ENCODE peak calls at places on chromosomes 3 and 15, in seven cellular contexts. L is adrenal gland, Y is tibial nerve, T is cardiac fibroblast, J is fibroblast of lung, N is suprapubic skin, R is gastrocnemius medialis. Q is an unnamed sample.

GRCh38 chr15:28987337-28987736 is 101.6 kb downstream of the APBA2 start:
- DNase-seq in L (no peak), Y (no peak), T (no peak), J (no peak), N (no peak), R (no peak), Q (no peak)

GRCh38 chr3:136787226-136787793 is 31.6 kb upstream of the SLC35G2 start:
- DNase-seq in L (peak), Y (no peak), T (peak), J (peak), N (no peak), R (peak), Q (no peak)

GRCh38 chr3:132284756-132285619 is 32.2 kb upstream of the ACP3 start:
- DNase-seq in L (no peak), Y (no peak), T (no peak), J (no peak), N (no peak), R (no peak), Q (no peak)

GRCh38 chr15:66454143-66454542 is 43.4 kb downstream of the SNAPC5 start:
- DNase-seq in L (no peak), Y (no peak), T (peak), J (peak), N (no peak), R (no peak), Q (no peak)

GRCh38 chr15:72935521-72935920 is 116.7 kb upstream of the NEO1 start:
- DNase-seq in L (no peak), Y (no peak), T (no peak), J (no peak), N (no peak), R (no peak), Q (no peak)

GRCh38 chr15:80844011-80844732 is 65.0 kb downstream of the CEMIP start:
- DNase-seq in L (no peak), Y (no peak), T (no peak), J (no peak), N (no peak), R (no peak), Q (no peak)

GRCh38 chr3:56928379-56929068 is 126.8 kb upstream of the ARHGEF3 start:
- DNase-seq in L (peak), Y (no peak), T (peak), J (no peak), N (no peak), R (no peak), Q (no peak)

GRCh38 chr3:184811034-184811433 is 932 bp upstream of the VPS8 start:
- DNase-seq in L (no peak), Y (no peak), T (no peak), J (no peak), N (no peak), R (no peak), Q (no peak)

GRCh38 chr15:49169880-49170597 is at the start of gene GALK2:
- DNase-seq in L (peak), Y (peak), T (peak), J (peak), N (peak), R (peak), Q (peak)

GRCh38 chr3:186734095-186734494 is 16.9 kb downstream of the KNG1 start:
- DNase-seq in L (no peak), Y (no peak), T (no peak), J (no peak), N (no peak), R (no peak), Q (no peak)

GRCh38 chr3:187623285-187623814 is 46.8 kb downstream of the SST start:
- DNase-seq in L (no peak), Y (no peak), T (no peak), J (no peak), N (no peak), R (no peak), Q (no peak)

GRCh38 chr3:192467230-192468186 is 259.8 kb downstream of the FGF12 start:
- DNase-seq in L (peak), Y (peak), T (peak), J (peak), N (no peak), R (peak), Q (peak)

GRCh38 chr3:184907941-184908649 is 96.1 kb downstream of the VPS8 start:
- DNase-seq in L (no peak), Y (no peak), T (no peak), J (no peak), N (no peak), R (no peak), Q (peak)

GRCh38 chr15:82944038-82944437 is 8.5 kb downstream of the HOMER2 start:
- DNase-seq in L (no peak), Y (no peak), T (no peak), J (no peak), N (no peak), R (no peak), Q (no peak)

GRCh38 chr3:43647331-43648166 is 25.7 kb upstream of the ANO10 start:
- DNase-seq in L (no peak), Y (no peak), T (no peak), J (peak), N (no peak), R (no peak), Q (no peak)

GRCh38 chr3:128490650-128491070 is 2.3 kb downstream of the GATA2 start:
- DNase-seq in L (peak), Y (no peak), T (no peak), J (no peak), N (peak), R (no peak), Q (no peak)
- H3K4me3 ChIP-seq in L (no peak), Y (no peak), T (no peak), J (no peak), N (peak), R (peak), Q (peak)

GRCh38 chr3:159899198-159899597 is 89.4 kb upstream of the IL12A start:
- DNase-seq in L (no peak), Y (no peak), T (no peak), J (no peak), N (no peak), R (no peak), Q (no peak)
- TF ChIP-seq CTCF in L (no peak), Y (no peak), T (no peak), J (no peak), N (no peak), R (no peak), Q (no peak)

DNA sequence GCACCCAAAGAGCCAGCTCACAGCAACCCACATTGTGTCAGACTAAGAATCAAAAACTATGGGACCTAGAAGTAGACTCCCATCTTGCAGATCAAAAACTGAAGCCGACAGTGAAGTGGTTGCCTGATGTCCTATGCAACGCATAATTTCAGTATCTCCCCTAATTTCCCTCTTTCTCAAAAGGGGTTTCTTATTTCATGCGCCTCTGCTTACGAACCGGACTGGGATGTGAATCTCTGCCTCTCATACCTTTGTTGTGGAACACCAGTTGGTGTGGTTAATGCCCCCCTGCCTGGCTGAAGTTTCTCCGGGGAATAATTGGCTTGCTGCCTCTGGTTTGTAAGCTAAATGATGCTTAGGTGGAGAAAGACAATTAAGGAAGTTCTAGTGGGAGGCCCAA is 514 bp upstream of the FAM174B start:
- DNase-seq in L (no peak), Y (no peak), T (no peak), J (no peak), N (no peak), R (no peak), Q (no peak)
- H3K4me3 ChIP-seq in L (no peak), Y (peak), T (no peak), J (no peak), N (peak), R (peak), Q (peak)

GRCh38 chr15:41504751-41505492 is 8.7 kb downstream of the LTK start:
- DNase-seq in L (no peak), Y (no peak), T (no peak), J (no peak), N (no peak), R (no peak), Q (no peak)

GRCh38 chr15:41507820-41508290 is 5.8 kb downstream of the LTK start:
- DNase-seq in L (peak), Y (no peak), T (no peak), J (no peak), N (no peak), R (no peak), Q (no peak)

GRCh38 chr15:41505776-41506175 is 7.9 kb downstream of the LTK start:
- DNase-seq in L (no peak), Y (no peak), T (no peak), J (no peak), N (no peak), R (no peak), Q (no peak)

GRCh38 chr15:41503669-41504010 is 10.0 kb downstream of the ITPKA start:
- DNase-seq in L (no peak), Y (no peak), T (no peak), J (no peak), N (no peak), R (no peak), Q (no peak)

DNA sequence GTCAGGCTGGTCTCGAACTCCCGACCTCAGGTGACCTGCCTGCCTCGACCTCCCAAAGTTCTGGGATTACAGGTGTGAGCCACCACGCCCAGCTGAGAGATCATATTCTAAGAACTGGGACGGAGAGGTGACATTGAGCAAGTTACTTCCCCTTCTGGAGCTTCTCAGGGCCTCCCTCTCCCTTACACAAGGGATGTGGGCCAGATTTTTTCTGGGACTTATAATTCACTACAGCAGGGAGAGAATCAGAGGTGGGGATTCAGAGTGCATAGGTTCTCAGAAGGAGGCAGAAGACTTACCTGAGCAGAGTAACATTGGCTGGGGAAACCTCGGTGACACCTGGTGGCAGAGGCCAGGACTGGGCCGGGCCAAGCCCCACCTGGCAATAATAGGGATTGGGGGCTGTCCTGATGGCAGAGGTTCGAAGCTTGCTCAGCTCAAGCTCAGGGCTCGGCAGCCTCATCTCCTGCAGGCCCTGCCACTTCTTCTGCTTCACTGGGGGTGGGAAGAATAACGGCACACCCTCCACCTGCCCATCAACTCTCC is 6.8 kb downstream of the LTK start:
- DNase-seq in L (no peak), Y (no peak), T (no peak), J (no peak), N (no peak), R (no peak), Q (no peak)
- TF ChIP-seq CTCF in L (no peak), Y (no peak), T (no peak), J (no peak), N (no peak), R (no peak), Q (no peak)

DNA sequence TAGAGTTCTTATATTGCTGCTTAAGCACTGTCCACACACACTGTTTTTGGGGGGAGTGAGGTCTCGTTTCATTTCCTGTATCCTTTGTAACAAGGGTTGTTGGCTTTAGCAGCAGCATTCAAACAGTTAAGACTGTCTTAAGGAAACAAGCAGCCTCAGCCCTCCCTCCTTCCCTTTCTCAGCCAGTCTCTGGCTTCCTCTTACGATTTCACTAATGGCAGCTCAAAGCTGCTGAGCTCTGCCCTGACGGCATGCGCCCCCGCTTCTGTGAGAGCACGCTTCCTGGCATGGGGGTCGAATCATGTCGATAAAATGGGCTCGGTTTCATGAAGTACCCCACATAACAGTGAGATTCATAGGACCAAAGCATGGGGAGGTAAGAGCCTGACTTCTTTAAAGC is 105.0 kb downstream of the KLHL25 start:
- DNase-seq in L (peak), Y (peak), T (peak), J (peak), N (no peak), R (no peak), Q (peak)
- H3K4me3 ChIP-seq in L (no peak), Y (peak), T (peak), J (peak), N (peak), R (no peak), Q (peak)

DNA sequence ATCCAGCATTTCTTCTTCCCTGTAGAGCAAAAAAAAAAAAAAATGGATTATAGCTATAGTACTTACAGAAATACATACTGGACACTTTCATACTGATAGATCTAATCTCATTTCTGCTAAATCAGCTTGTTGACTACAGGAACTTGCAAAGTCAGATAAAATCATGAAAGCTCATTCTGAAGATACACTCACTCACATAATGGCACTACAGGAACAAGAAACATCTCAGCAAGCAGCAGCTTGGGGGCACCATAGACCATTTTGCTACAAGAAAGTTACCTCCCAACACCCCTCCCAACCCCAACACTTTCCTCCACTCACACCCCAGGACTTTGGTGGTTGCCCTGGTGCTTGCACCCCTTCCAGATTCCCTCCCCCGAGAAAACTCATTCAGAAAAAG is 4.6 kb downstream of the MYH15 start:
- DNase-seq in L (no peak), Y (no peak), T (no peak), J (no peak), N (no peak), R (no peak), Q (no peak)
- TF ChIP-seq CTCF in L (no peak), Y (no peak), T (no peak), J (no peak), N (no peak), R (no peak), Q (no peak)

DNA sequence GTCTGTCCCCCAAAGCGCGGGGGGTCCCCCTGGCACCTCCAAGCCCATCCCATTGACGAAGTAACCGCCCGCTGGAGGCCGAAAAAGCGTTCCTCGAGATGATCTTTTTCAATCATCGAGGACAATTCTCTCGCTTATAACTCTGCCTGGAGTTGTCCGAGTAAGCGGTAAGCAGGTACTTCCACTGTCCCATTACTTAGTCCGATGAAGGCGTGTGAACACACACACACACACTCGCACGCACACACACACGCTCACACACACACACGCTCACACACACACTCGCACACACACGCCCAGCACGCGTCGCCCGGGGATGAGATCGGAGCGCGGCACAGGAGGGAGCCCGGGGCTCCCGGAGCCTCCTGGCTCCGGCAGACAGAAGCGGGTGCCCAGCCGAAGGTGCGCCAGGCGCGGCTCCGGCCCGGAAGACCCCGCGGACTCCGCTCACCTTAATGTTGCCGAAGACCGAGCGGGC is 430 bp downstream of the SLCO2A1 start:
- DNase-seq in L (no peak), Y (no peak), T (peak), J (peak), N (no peak), R (no peak), Q (no peak)
- H3K4me3 ChIP-seq in L (no peak), Y (peak), T (peak), J (peak), N (peak), R (peak), Q (peak)

DNA sequence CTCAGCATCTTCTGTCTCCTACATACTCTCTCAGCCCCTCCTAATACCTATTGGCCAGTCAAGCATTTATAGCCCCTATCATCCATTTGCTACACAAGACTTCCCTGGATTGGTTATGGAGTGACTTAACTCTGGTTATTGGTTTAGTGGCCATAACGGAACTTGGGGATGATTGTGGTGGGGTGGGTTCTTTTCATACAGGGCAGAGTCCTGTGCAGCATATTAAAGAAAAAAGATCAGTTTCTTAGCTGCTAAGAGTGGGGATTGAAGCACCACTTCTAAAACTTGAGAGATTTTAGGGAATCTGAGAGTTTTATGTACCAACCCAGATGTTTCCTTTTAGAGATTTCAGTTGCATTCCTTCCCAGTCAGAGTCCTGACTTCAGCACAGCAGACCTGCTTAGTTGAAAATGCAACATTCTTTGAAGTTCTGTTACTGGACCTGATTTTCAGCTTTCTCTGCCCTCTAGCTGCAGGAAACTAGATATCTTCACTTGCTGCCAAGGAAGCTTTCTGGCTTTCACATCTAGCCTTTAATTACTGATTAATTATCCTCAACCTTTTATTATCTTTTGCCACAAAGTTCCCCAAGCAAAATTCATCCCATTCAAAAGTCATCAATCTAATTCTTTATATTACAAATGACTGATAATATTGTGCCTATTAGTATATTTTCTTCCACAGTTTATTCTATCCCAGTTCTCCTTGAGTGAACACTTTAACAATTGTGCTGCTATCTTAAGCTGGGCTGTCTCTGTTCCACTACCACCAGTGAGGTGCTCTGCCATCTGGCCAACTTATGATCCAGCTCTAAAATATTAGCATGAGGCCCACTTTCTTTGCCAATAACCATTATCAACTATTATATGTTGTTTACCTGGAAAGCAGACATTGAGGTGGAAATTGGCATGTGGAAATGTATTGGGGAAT is 906.0 kb upstream of the ALCAM start:
- DNase-seq in L (no peak), Y (peak), T (peak), J (peak), N (no peak), R (no peak), Q (no peak)
- TF ChIP-seq CTCF in L (peak), Y (peak), T (peak), J (peak), N (no peak), R (no peak), Q (peak)